ENCODE peak calls at places on chromosomes 16 and 17, in nine cellular contexts. E, A, G, H, R, Q, Y, V and U are unnamed samples. For H3K4me1, the result is how much of the 10 kb centered on the place peaks cover.

GRCh38 chr17:39848600-39848999 is 15.5 kb downstream of the IKZF3 start:
- DNase-seq in E (no peak), A (no peak), G (no peak), H (no peak), R (no peak), Q (no peak), Y (no peak), V (no peak), U (no peak)

GRCh38 chr16:3015865-3016521 is 2.0 kb downstream of the CLDN6 start:
- DNase-seq in E (no peak), A (peak), G (no peak), H (no peak), R (no peak), Q (no peak), Y (no peak), V (no peak), U (no peak)

GRCh38 chr16:11792404-11793260 is 4.4 kb downstream of the ZC3H7A start:
- DNase-seq in E (no peak), A (no peak), G (peak), H (no peak), R (peak), Q (no peak), Y (no peak), V (no peak), U (no peak)

GRCh38 chr17:83056583-83057396 is 22.6 kb upstream of the METRNL start:
- DNase-seq in E (no peak), A (no peak), G (peak), H (peak), R (no peak), Q (no peak), Y (peak), V (no peak), U (peak)

GRCh38 chr17:55263565-55264272 is 1.0 kb upstream of the HLF start:
- DNase-seq in E (no peak), A (no peak), G (no peak), H (no peak), R (no peak), Q (no peak), Y (no peak), V (no peak), U (no peak)

GRCh38 chr17:6492892-6493674 is 48.8 kb downstream of the PIMREG start:
- DNase-seq in E (no peak), A (no peak), G (no peak), H (no peak), R (no peak), Q (no peak), Y (peak), V (no peak), U (peak)

GRCh38 chr16:13708361-13708760 is 211.6 kb upstream of the ERCC4 start:
- DNase-seq in E (no peak), A (no peak), G (no peak), H (no peak), R (no peak), Q (no peak), Y (no peak), V (no peak), U (no peak)

GRCh38 chr16:81873843-81874752 is 95.0 kb downstream of the PLCG2 start:
- DNase-seq in E (peak), A (peak), G (peak), H (peak), R (peak), Q (peak), Y (no peak), V (peak), U (peak)

GRCh38 chr17:35795007-35795870 is at the start of gene MMP28:
- DNase-seq in E (no peak), A (peak), G (peak), H (peak), R (no peak), Q (peak), Y (no peak), V (peak), U (peak)

GRCh38 chr17:732788-733720 is 658 bp downstream of the TLCD3A start:
- DNase-seq in E (peak), A (peak), G (peak), H (no peak), R (peak), Q (no peak), Y (peak), V (no peak), U (peak)

GRCh38 chr17:56440391-56440790 is 153.1 kb upstream of the NOG start:
- DNase-seq in E (no peak), A (no peak), G (no peak), H (no peak), R (no peak), Q (no peak), Y (no peak), V (no peak), U (no peak)

GRCh38 chr17:16363749-16364536 is 10.7 kb upstream of the CENPV start:
- DNase-seq in E (peak), A (peak), G (peak), H (peak), R (peak), Q (peak), Y (peak), V (peak), U (peak)

GRCh38 chr16:8962393-8963009 is 1.2 kb downstream of the USP7 start:
- DNase-seq in E (no peak), A (peak), G (peak), H (no peak), R (no peak), Q (no peak), Y (peak), V (peak), U (peak)

GRCh38 chr16:74561626-74562025 is 45.3 kb downstream of the GLG1 start:
- DNase-seq in E (no peak), A (no peak), G (no peak), H (no peak), R (no peak), Q (no peak), Y (no peak), V (no peak), U (no peak)

GRCh38 chr16:58222532-58223316 is 24.8 kb upstream of the CSNK2A2 start:
- DNase-seq in E (no peak), A (no peak), G (no peak), H (no peak), R (no peak), Q (peak), Y (no peak), V (no peak), U (no peak)

GRCh38 chr16:88640520-88641247 is 2.3 kb downstream of the IL17C start:
- DNase-seq in E (no peak), A (no peak), G (no peak), H (no peak), R (no peak), Q (no peak), Y (no peak), V (no peak), U (peak)

GRCh38 chr17:82334622-82335394 is 1.2 kb upstream of the SECTM1 start:
- DNase-seq in E (no peak), A (no peak), G (no peak), H (no peak), R (peak), Q (no peak), Y (no peak), V (no peak), U (peak)

GRCh38 chr17:81439926-81440450 is 44.7 kb downstream of the BAHCC1 start:
- DNase-seq in E (no peak), A (no peak), G (no peak), H (no peak), R (no peak), Q (no peak), Y (no peak), V (no peak), U (no peak)

GRCh38 chr17:35645923-35646322 is 58.8 kb downstream of the AP2B1 start:
- DNase-seq in E (no peak), A (no peak), G (no peak), H (no peak), R (no peak), Q (no peak), Y (no peak), V (no peak), U (no peak)

GRCh38 chr16:11666108-11667055 is 1.9 kb upstream of the SNN start:
- DNase-seq in E (no peak), A (no peak), G (no peak), H (no peak), R (no peak), Q (no peak), Y (no peak), V (no peak), U (no peak)

GRCh38 chr16:57802635-57803412 is 533 bp upstream of the KIFC3 start:
- DNase-seq in E (no peak), A (peak), G (peak), H (no peak), R (no peak), Q (no peak), Y (peak), V (peak), U (no peak)

GRCh38 chr17:52470553-52470952 is 312.0 kb upstream of the CA10 start:
- DNase-seq in E (no peak), A (no peak), G (no peak), H (no peak), R (no peak), Q (no peak), Y (no peak), V (no peak), U (no peak)

GRCh38 chr17:596763-597644 is 117.6 kb downstream of the VPS53 start:
- DNase-seq in E (no peak), A (peak), G (no peak), H (no peak), R (no peak), Q (no peak), Y (no peak), V (no peak), U (no peak)

GRCh38 chr16:11370084-11370931 is 25.0 kb downstream of the RMI2 start:
- DNase-seq in E (peak), A (no peak), G (no peak), H (no peak), R (no peak), Q (no peak), Y (peak), V (no peak), U (peak)

GRCh38 chr17:36592316-36592710 is 634 bp downstream of the DHRS11 start:
- DNase-seq in E (no peak), A (no peak), G (no peak), H (peak), R (no peak), Q (peak), Y (peak), V (no peak), U (peak)

GRCh38 chr17:33262724-33263123 is 30.4 kb downstream of the ASIC2 start:
- DNase-seq in E (no peak), A (no peak), G (no peak), H (no peak), R (no peak), Q (no peak), Y (no peak), V (no peak), U (no peak)

GRCh38 chr16:11748404-11749254 is 6.0 kb upstream of the TXNDC11 start:
- DNase-seq in E (no peak), A (no peak), G (no peak), H (no peak), R (no peak), Q (no peak), Y (no peak), V (no peak), U (no peak)

GRCh38 chr17:30793282-30793977 is 31.1 kb downstream of the CRLF3 start:
- DNase-seq in E (no peak), A (no peak), G (no peak), H (no peak), R (no peak), Q (no peak), Y (no peak), V (no peak), U (no peak)
- TF ChIP-seq POLR2A in E (no peak), A (no peak), G (no peak), H (no peak), R (no peak), Q (no peak), Y (no peak), V (no peak), U (no peak)

GRCh38 chr16:85304337-85304736 is 192.1 kb upstream of the CIBAR2 start:
- DNase-seq in E (no peak), A (no peak), G (no peak), H (no peak), R (no peak), Q (no peak), Y (no peak), V (no peak), U (no peak)

GRCh38 chr16:85306071-85306792 is 194.0 kb upstream of the CIBAR2 start:
- DNase-seq in E (peak), A (peak), G (peak), H (peak), R (peak), Q (no peak), Y (peak), V (peak), U (peak)

GRCh38 chr16:85308585-85309540 is 196.6 kb upstream of the CIBAR2 start:
- DNase-seq in E (no peak), A (no peak), G (no peak), H (no peak), R (no peak), Q (no peak), Y (no peak), V (no peak), U (peak)

GRCh38 chr16:85307552-85308364 is 195.5 kb upstream of the CIBAR2 start:
- DNase-seq in E (no peak), A (no peak), G (no peak), H (no peak), R (no peak), Q (no peak), Y (no peak), V (no peak), U (no peak)

GRCh38 chr16:85306793-85307551 is 194.7 kb upstream of the CIBAR2 start:
- DNase-seq in E (no peak), A (no peak), G (no peak), H (no peak), R (no peak), Q (no peak), Y (no peak), V (no peak), U (no peak)
- H3K4me1 ChIP-seq in E (half or more), A (half or more), G (half or more), H (half or more), R (under half), Q (under half), Y (under half), V (half or more), U (half or more)

DNA sequence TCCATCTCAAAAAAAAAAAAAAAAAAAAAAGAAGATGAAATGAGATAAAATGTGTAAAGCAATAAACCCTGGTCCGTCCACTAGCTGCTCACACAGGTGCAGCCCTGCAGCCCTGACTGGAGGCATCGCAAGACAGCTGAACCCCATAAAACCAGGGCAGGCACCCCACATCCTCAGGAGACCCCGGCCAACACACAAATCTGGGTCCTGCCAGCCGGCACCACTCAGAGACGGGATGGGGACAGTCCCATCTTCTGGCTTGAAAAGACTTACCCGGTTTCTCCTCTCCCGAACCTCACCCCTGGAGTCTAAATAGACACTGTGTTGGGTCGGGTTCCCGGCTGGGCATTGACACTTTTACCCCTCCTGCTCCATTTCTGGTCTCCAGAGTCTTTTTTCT is 52.7 kb upstream of the TNRC6C start:
- DNase-seq in E (no peak), A (no peak), G (no peak), H (no peak), R (no peak), Q (no peak), Y (peak), V (no peak), U (no peak)
- H3K27ac ChIP-seq in E (no peak), A (no peak), G (no peak), H (no peak), R (no peak), Q (no peak), Y (no peak), V (no peak), U (no peak)

DNA sequence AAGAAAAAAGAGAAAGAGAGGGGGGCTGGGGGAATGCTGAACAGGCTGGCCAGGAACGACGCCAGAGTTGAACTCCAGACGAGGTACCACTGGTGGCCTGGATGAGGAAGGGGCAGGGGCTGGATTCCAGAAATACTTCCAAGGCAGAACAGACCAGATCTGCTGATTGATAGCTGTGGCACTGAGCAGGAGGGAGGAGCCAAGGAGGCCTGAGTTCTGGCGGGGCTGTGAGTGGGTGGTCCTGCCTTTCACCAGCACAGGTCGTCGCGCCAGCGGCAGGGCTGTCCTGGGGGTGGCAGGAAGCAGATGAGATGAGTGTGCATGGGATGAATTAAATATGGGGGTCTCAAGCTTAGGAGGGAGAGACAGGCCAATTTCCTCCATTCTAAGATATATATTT is 5.5 kb downstream of the CCDC42 start:
- DNase-seq in E (no peak), A (no peak), G (no peak), H (no peak), R (no peak), Q (no peak), Y (no peak), V (no peak), U (no peak)
- TF ChIP-seq POLR2A in E (no peak), A (no peak), G (no peak), H (no peak), R (no peak), Q (no peak), Y (no peak), V (no peak), U (no peak)

GRCh38 chr17:21174719-21175118 is 39.2 kb downstream of the TMEM11 start:
- DNase-seq in E (no peak), A (no peak), G (peak), H (no peak), R (no peak), Q (no peak), Y (peak), V (peak), U (no peak)

GRCh38 chr17:21174186-21174585 is 39.8 kb downstream of the TMEM11 start:
- DNase-seq in E (no peak), A (no peak), G (peak), H (no peak), R (no peak), Q (no peak), Y (peak), V (peak), U (no peak)

GRCh38 chr17:21177401-21177800 is 36.6 kb downstream of the TMEM11 start:
- DNase-seq in E (no peak), A (no peak), G (peak), H (no peak), R (no peak), Q (no peak), Y (no peak), V (peak), U (no peak)

GRCh38 chr17:21177854-21178600 is 35.9 kb downstream of the TMEM11 start:
- DNase-seq in E (no peak), A (no peak), G (peak), H (peak), R (no peak), Q (no peak), Y (no peak), V (peak), U (no peak)

DNA sequence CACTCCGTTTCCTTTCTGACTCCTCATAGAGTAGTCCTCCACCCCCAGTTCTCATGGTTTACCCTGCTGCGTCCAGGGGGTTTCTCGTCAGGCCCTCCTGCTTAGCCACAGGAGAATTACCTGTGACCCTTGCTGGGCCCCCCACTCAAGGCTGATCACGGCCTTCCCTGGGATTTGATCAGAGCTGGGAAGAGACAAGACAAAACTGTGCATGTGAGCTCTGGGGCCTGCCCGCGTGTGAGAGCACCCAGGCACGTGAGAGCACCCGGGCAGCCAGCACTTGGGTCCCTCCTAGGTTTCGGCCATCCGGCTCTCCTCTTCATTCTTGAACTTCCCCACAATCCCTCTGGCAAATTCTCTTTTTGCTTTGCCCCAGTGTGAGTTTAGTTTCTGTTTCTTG is 37.0 kb downstream of the TMEM11 start:
- DNase-seq in E (no peak), A (no peak), G (peak), H (peak), R (no peak), Q (no peak), Y (no peak), V (peak), U (no peak)
- H3K4me1 ChIP-seq in E (under half), A (under half), G (under half), H (under half), R (under half), Q (under half), Y (under half), V (under half), U (under half)

GRCh38 chr16:23595951-23596720 is at the start of gene NDUFAB1:
- DNase-seq in E (peak), A (peak), G (peak), H (peak), R (peak), Q (peak), Y (peak), V (peak), U (peak)
- H3K27ac ChIP-seq in E (peak), A (peak), G (peak), H (peak), R (peak), Q (peak), Y (peak), V (peak), U (peak)